ENCODE peak calls at places on chromosome 4, in seven cellular contexts. One of them, this sample, is unnamed.

GRCh38 chr4:67754288-67754687 is at the start of gene GNRHR:
- DNase-seq in mesenchymal stem cell: no peak
- DNase-seq in H1: no peak
- DNase-seq in IMR-90: no peak
- DNase-seq in H9: no peak
- DNase-seq in trophoblast cell: no peak
- DNase-seq in mesendoderm: no peak
- DNase-seq in this sample: no peak

GRCh38 chr4:85107553-85107952 is 141.1 kb upstream of the WDFY3 start:
- DNase-seq in H9: no peak
- DNase-seq in mesendoderm: no peak
- DNase-seq in mesenchymal stem cell: no peak
- DNase-seq in trophoblast cell: no peak
- DNase-seq in H1: no peak
- DNase-seq in IMR-90: no peak
- DNase-seq in this sample: no peak

GRCh38 chr4:6749340-6750171 is 33.0 kb upstream of the KIAA0232 start:
- DNase-seq in trophoblast cell: peak; percentile 80
- DNase-seq in H9: no peak
- DNase-seq in IMR-90: peak; percentile 33
- DNase-seq in H1: no peak
- DNase-seq in mesenchymal stem cell: peak; percentile 73
- DNase-seq in mesendoderm: no peak
- DNase-seq in this sample: no peak

GRCh38 chr4:115844180-115844579 is 730.8 kb upstream of the NDST4 start:
- DNase-seq in H9: no peak
- DNase-seq in trophoblast cell: no peak
- DNase-seq in H1: no peak
- DNase-seq in IMR-90: no peak
- DNase-seq in mesendoderm: peak; percentile 1
- DNase-seq in mesenchymal stem cell: no peak
- DNase-seq in this sample: no peak

GRCh38 chr4:70183168-70183939 is 12.2 kb upstream of the ODAM start:
- DNase-seq in H9: peak; percentile 42
- DNase-seq in IMR-90: peak; percentile 48
- DNase-seq in mesenchymal stem cell: peak; percentile 54
- DNase-seq in H1: peak; percentile 9
- DNase-seq in mesendoderm: peak; percentile 80
- DNase-seq in trophoblast cell: no peak
- DNase-seq in this sample: peak; percentile 63

GRCh38 chr4:77197361-77197760 is 40.4 kb downstream of the CCNG2 start:
- DNase-seq in H9: no peak
- DNase-seq in mesendoderm: no peak
- DNase-seq in H1: no peak
- DNase-seq in IMR-90: no peak
- DNase-seq in trophoblast cell: peak; percentile 92
- DNase-seq in mesenchymal stem cell: no peak
- DNase-seq in this sample: no peak

GRCh38 chr4:119692001-119692400 is 63.4 kb upstream of the PDE5A start:
- DNase-seq in IMR-90: peak; percentile 67
- DNase-seq in H1: no peak
- DNase-seq in trophoblast cell: no peak
- DNase-seq in mesenchymal stem cell: peak; percentile 36
- DNase-seq in mesendoderm: no peak
- DNase-seq in H9: no peak
- DNase-seq in this sample: no peak

GRCh38 chr4:86174496-86174895 is 185.4 kb downstream of the MAPK10 start:
- DNase-seq in trophoblast cell: no peak
- DNase-seq in mesendoderm: no peak
- DNase-seq in H1: no peak
- DNase-seq in mesenchymal stem cell: no peak
- DNase-seq in H9: no peak
- DNase-seq in IMR-90: no peak
- DNase-seq in this sample: no peak

GRCh38 chr4:80197132-80197573 is at the start of gene PRDM8:
- DNase-seq in mesendoderm: peak; percentile 35
- DNase-seq in H9: no peak
- DNase-seq in IMR-90: peak; percentile 73
- DNase-seq in trophoblast cell: no peak
- DNase-seq in H1: no peak
- DNase-seq in mesenchymal stem cell: peak; percentile 39
- DNase-seq in this sample: no peak

DNA sequence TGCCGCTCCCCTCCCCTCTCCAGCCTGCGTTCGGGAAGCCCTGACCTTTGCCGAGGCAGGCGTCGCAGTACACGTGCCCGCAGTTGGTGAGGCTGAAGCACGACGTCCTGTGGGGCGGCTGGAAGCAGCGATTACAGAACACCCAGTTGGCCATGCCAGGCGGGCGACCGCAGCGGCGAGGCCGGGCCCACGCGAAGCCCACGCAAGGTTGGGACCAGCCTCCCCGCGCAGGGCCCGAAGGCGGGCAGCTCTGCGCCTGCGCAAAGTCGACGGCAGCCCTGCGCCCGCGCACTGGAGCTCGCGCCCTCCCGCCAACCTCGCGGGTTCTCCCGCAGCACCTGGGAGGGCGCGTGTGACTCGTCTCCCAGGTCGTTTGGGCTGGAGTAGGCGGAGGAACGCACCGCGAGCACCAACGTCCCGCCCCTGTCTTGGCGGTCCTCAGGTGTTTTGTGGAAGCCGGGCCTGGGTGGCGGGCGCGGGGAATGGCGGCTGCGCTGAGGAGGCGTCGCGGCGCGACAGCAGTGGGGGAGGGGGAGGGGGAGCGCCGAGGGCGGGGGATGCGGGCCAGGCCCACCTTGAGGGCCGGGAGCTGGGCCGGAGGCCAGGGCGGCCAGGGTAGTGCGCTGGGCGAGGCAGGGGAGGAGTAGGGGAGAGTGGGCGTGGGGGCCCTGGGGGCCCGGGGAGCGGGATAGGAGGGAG is at the start of gene RNF212:
- DNase-seq in H9: peak; percentile 65
- DNase-seq in trophoblast cell: no peak
- DNase-seq in IMR-90: no peak
- DNase-seq in H1: no peak
- DNase-seq in mesendoderm: peak; percentile 59
- DNase-seq in mesenchymal stem cell: no peak
- DNase-seq in this sample: no peak
- H4K8ac ChIP-seq in H9: no peak within 1 kb of the TSS
- H4K8ac ChIP-seq in trophoblast cell: no peak within 1 kb of the TSS
- H4K8ac ChIP-seq in IMR-90: no peak within 1 kb of the TSS
- H4K8ac ChIP-seq in H1: peak within 1 kb of the TSS; percentile 92
- H4K8ac ChIP-seq in mesendoderm: no peak within 1 kb of the TSS
- H4K8ac ChIP-seq in mesenchymal stem cell: peak within 1 kb of the TSS; percentile 88
- H4K8ac ChIP-seq in this sample: peak within 1 kb of the TSS; percentile 72

GRCh38 chr4:29372971-29373370 is 1347.2 kb upstream of the PCDH7 start:
- DNase-seq in IMR-90: no peak
- DNase-seq in trophoblast cell: no peak
- DNase-seq in mesenchymal stem cell: no peak
- DNase-seq in H1: no peak
- DNase-seq in mesendoderm: no peak
- DNase-seq in H9: no peak
- DNase-seq in this sample: no peak
- H4K8ac ChIP-seq in IMR-90: no peak overlapping the region
- H4K8ac ChIP-seq in trophoblast cell: no peak overlapping the region
- H4K8ac ChIP-seq in mesenchymal stem cell: no peak overlapping the region
- H4K8ac ChIP-seq in H1: no peak overlapping the region
- H4K8ac ChIP-seq in mesendoderm: no peak overlapping the region
- H4K8ac ChIP-seq in H9: no peak overlapping the region
- H4K8ac ChIP-seq in this sample: no peak overlapping the region

DNA sequence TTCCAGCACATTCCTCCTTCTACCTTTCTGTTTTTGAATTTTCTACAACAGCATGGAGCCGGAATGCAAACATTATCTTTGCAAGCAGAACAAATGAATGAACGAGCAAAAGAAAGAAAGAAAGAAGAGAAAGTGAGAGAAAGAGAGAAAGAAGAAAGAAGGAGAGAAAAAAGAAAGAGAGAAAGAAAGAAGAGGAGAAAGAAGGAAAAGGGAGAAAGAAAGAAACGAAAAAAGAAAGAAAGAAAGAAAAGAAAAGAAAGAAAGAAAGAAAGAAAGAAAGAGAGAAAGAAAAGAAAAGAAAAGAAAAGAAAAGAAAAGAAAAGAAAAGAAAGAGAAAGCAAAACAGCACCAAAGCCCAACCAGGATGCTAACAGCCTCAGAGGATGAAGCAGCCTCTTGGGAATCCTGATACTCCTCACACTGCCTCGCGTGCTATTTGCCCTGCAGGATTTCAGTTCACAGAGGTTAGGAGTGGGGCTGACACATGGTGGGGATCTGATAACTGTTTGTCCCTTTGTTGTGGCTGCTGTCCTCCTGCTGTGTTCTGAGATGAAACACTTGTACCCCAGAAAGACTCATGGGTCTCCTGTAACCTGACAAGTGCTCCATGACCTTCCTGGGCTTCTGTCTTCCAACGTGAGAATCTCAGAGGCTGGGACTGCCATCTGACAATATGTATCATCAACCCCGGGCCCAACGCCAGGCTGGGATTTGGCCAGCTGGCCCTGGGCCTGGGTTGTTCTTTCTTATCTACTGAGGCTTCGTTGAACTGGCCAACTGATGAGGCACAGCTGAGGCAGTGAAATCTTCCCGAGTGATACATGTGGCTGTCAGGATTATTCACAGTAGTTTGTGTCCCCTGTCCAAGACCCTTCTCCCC is 61.0 kb downstream of the SEPSECS start:
- DNase-seq in H1: no peak
- DNase-seq in H9: no peak
- DNase-seq in trophoblast cell: no peak
- DNase-seq in IMR-90: peak; percentile 63
- DNase-seq in mesenchymal stem cell: no peak
- DNase-seq in mesendoderm: peak; percentile 26
- DNase-seq in this sample: no peak
- H4K8ac ChIP-seq in H1: no peak overlapping the region
- H4K8ac ChIP-seq in H9: no peak overlapping the region
- H4K8ac ChIP-seq in trophoblast cell: no peak overlapping the region
- H4K8ac ChIP-seq in IMR-90: no peak overlapping the region
- H4K8ac ChIP-seq in mesenchymal stem cell: no peak overlapping the region
- H4K8ac ChIP-seq in mesendoderm: no peak overlapping the region
- H4K8ac ChIP-seq in this sample: no peak overlapping the region

GRCh38 chr4:3121110-3121509 is 46.6 kb downstream of the HTT start:
- DNase-seq in mesendoderm: no peak
- DNase-seq in H1: no peak
- DNase-seq in mesenchymal stem cell: no peak
- DNase-seq in trophoblast cell: no peak
- DNase-seq in H9: no peak
- DNase-seq in IMR-90: no peak
- DNase-seq in this sample: no peak

GRCh38 chr4:3122081-3122563 is 47.6 kb downstream of the HTT start:
- DNase-seq in H9: no peak
- DNase-seq in mesenchymal stem cell: peak; percentile 94
- DNase-seq in IMR-90: peak; percentile 81
- DNase-seq in H1: no peak
- DNase-seq in mesendoderm: no peak
- DNase-seq in trophoblast cell: peak; percentile 26
- DNase-seq in this sample: no peak

GRCh38 chr4:3123201-3123671 is 48.8 kb downstream of the HTT start:
- DNase-seq in IMR-90: peak; percentile 59
- DNase-seq in mesenchymal stem cell: peak; percentile 91
- DNase-seq in H1: no peak
- DNase-seq in trophoblast cell: peak; percentile 95
- DNase-seq in mesendoderm: no peak
- DNase-seq in H9: no peak
- DNase-seq in this sample: no peak

GRCh38 chr4:3124070-3124767 is 49.7 kb downstream of the HTT start:
- DNase-seq in IMR-90: no peak
- DNase-seq in mesenchymal stem cell: peak; percentile 68
- DNase-seq in trophoblast cell: no peak
- DNase-seq in mesendoderm: no peak
- DNase-seq in H9: no peak
- DNase-seq in H1: no peak
- DNase-seq in this sample: no peak

GRCh38 chr4:3121596-3121995 is 47.1 kb downstream of the HTT start:
- DNase-seq in H9: no peak
- DNase-seq in IMR-90: no peak
- DNase-seq in mesendoderm: no peak
- DNase-seq in mesenchymal stem cell: no peak
- DNase-seq in H1: no peak
- DNase-seq in trophoblast cell: no peak
- DNase-seq in this sample: no peak
- H4K8ac ChIP-seq in H9: no peak overlapping the region
- H4K8ac ChIP-seq in IMR-90: peak overlapping the region; percentile 21
- H4K8ac ChIP-seq in mesendoderm: no peak overlapping the region
- H4K8ac ChIP-seq in mesenchymal stem cell: peak overlapping the region; percentile 92
- H4K8ac ChIP-seq in H1: no peak overlapping the region
- H4K8ac ChIP-seq in trophoblast cell: no peak overlapping the region
- H4K8ac ChIP-seq in this sample: no peak overlapping the region

DNA sequence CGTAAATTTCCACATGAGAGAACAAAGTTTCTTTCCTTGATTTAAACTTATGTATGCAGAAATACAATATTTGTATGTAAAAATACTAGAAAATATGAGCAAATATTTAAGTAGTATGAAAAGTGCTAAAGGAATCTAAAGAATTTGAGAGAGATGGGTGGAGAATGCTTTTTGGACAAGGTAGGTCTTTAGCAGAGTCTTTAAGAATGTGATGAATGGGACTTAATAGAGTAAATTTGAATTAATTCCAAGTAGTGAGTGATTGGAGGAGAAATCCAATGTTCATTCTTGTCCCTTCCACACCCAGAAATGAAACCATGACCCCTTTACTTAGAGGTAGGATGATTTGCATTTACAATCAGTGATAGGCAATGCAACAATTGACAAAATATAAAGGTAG is 570.9 kb upstream of the ZFP42 start:
- DNase-seq in trophoblast cell: no peak
- DNase-seq in mesendoderm: no peak
- DNase-seq in mesenchymal stem cell: no peak
- DNase-seq in H1: no peak
- DNase-seq in H9: no peak
- DNase-seq in IMR-90: no peak
- DNase-seq in this sample: no peak
- H4K8ac ChIP-seq in trophoblast cell: no peak overlapping the region
- H4K8ac ChIP-seq in mesendoderm: no peak overlapping the region
- H4K8ac ChIP-seq in mesenchymal stem cell: no peak overlapping the region
- H4K8ac ChIP-seq in H1: no peak overlapping the region
- H4K8ac ChIP-seq in H9: no peak overlapping the region
- H4K8ac ChIP-seq in IMR-90: no peak overlapping the region
- H4K8ac ChIP-seq in this sample: no peak overlapping the region

DNA sequence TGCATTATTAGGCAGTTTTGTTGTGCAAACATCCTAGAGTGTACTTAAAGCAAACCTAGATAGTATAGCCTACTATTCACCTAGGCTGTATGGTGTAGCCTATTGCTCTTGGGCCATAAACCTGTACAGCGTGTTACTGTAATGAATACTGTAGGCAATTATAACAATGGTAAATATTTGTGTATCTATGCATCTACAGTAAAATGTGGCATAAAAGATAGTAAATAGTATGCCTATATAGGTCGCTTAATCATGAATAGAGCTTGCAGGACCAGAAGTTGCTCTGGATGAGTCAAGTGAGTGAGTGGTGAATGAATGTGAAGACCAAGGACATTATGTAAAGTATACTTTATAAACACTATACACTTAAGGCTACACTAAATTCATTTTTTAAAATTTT is 16.6 kb downstream of the USO1 start:
- DNase-seq in trophoblast cell: no peak
- DNase-seq in mesendoderm: no peak
- DNase-seq in IMR-90: peak; percentile 35
- DNase-seq in H9: no peak
- DNase-seq in H1: no peak
- DNase-seq in mesenchymal stem cell: no peak
- DNase-seq in this sample: no peak
- H4K8ac ChIP-seq in trophoblast cell: no peak overlapping the region
- H4K8ac ChIP-seq in mesendoderm: no peak overlapping the region
- H4K8ac ChIP-seq in IMR-90: no peak overlapping the region
- H4K8ac ChIP-seq in H9: no peak overlapping the region
- H4K8ac ChIP-seq in H1: no peak overlapping the region
- H4K8ac ChIP-seq in mesenchymal stem cell: no peak overlapping the region
- H4K8ac ChIP-seq in this sample: no peak overlapping the region